ENCODE peak calls at places on chromosomes 3 and 15, in six cellular contexts. One of them, this sample, is unnamed.

GRCh38 chr3:197083486-197083885 is 53.9 kb upstream of the MELTF start:
- DNase-seq in H9: no peak
- DNase-seq in mesenchymal stem cell: peak; percentile 73
- DNase-seq in IMR-90: peak; percentile 88
- DNase-seq in trophoblast cell: no peak
- DNase-seq in H1: no peak
- DNase-seq in this sample: no peak

GRCh38 chr15:75672111-75672602 is 24.4 kb downstream of the SNX33 start:
- DNase-seq in H9: no peak
- DNase-seq in mesenchymal stem cell: no peak
- DNase-seq in IMR-90: no peak
- DNase-seq in trophoblast cell: no peak
- DNase-seq in H1: no peak
- DNase-seq in this sample: no peak

GRCh38 chr3:138434875-138435772 is 708 bp downstream of the ESYT3 start:
- DNase-seq in H9: peak; percentile 47
- DNase-seq in mesenchymal stem cell: no peak
- DNase-seq in IMR-90: no peak
- DNase-seq in trophoblast cell: peak; percentile 61
- DNase-seq in H1: no peak
- DNase-seq in this sample: no peak

GRCh38 chr3:120429921-120430361 is 20.9 kb downstream of the FSTL1 start:
- DNase-seq in H9: no peak
- DNase-seq in mesenchymal stem cell: peak; percentile 70
- DNase-seq in IMR-90: peak; percentile 78
- DNase-seq in trophoblast cell: no peak
- DNase-seq in H1: no peak
- DNase-seq in this sample: no peak

GRCh38 chr3:38361496-38361895 is 14.9 kb downstream of the XYLB start:
- DNase-seq in H9: no peak
- DNase-seq in mesenchymal stem cell: no peak
- DNase-seq in IMR-90: no peak
- DNase-seq in trophoblast cell: no peak
- DNase-seq in H1: no peak
- DNase-seq in this sample: no peak

GRCh38 chr15:37015025-37015424 is 85.3 kb downstream of the MEIS2 start:
- DNase-seq in H9: no peak
- DNase-seq in mesenchymal stem cell: peak; percentile 55
- DNase-seq in IMR-90: no peak
- DNase-seq in trophoblast cell: peak; percentile 96
- DNase-seq in H1: no peak
- DNase-seq in this sample: no peak

GRCh38 chr3:193711964-193712598 is 119.1 kb downstream of the OPA1 start:
- DNase-seq in H9: no peak
- DNase-seq in mesenchymal stem cell: no peak
- DNase-seq in IMR-90: no peak
- DNase-seq in trophoblast cell: no peak
- DNase-seq in H1: no peak
- DNase-seq in this sample: peak; percentile 31

GRCh38 chr3:4820296-4821121 is 158.7 kb upstream of the BHLHE40 start:
- DNase-seq in H9: no peak
- DNase-seq in mesenchymal stem cell: no peak
- DNase-seq in IMR-90: no peak
- DNase-seq in trophoblast cell: no peak
- DNase-seq in H1: no peak
- DNase-seq in this sample: no peak

GRCh38 chr15:60221356-60221755 is 176.4 kb downstream of the ANXA2 start:
- DNase-seq in H9: no peak
- DNase-seq in mesenchymal stem cell: no peak
- DNase-seq in IMR-90: no peak
- DNase-seq in trophoblast cell: no peak
- DNase-seq in H1: no peak
- DNase-seq in this sample: no peak

GRCh38 chr3:149955449-149955848 is 15.2 kb downstream of the PFN2 start:
- DNase-seq in H9: no peak
- DNase-seq in mesenchymal stem cell: peak; percentile 12
- DNase-seq in IMR-90: no peak
- DNase-seq in trophoblast cell: no peak
- DNase-seq in H1: no peak
- DNase-seq in this sample: no peak

GRCh38 chr3:48702320-48702921 is 14.6 kb downstream of the IP6K2 start:
- DNase-seq in H9: peak; percentile 45
- DNase-seq in mesenchymal stem cell: no peak
- DNase-seq in IMR-90: no peak
- DNase-seq in trophoblast cell: peak; percentile 29
- DNase-seq in H1: no peak
- DNase-seq in this sample: no peak

GRCh38 chr15:85587707-85588441 is 206.9 kb downstream of the KLHL25 start:
- DNase-seq in H9: no peak
- DNase-seq in mesenchymal stem cell: peak; percentile 57
- DNase-seq in IMR-90: peak; percentile 82
- DNase-seq in trophoblast cell: peak; percentile 44
- DNase-seq in H1: no peak
- DNase-seq in this sample: no peak

GRCh38 chr15:95511680-95512079 is 818.8 kb upstream of the NR2F2 start:
- DNase-seq in H9: no peak
- DNase-seq in mesenchymal stem cell: no peak
- DNase-seq in IMR-90: peak; percentile 52
- DNase-seq in trophoblast cell: no peak
- DNase-seq in H1: no peak
- DNase-seq in this sample: no peak

GRCh38 chr3:117278424-117279190 is 569.0 kb downstream of the TUSC7 start:
- DNase-seq in H9: no peak
- DNase-seq in mesenchymal stem cell: peak; percentile 9
- DNase-seq in IMR-90: peak; percentile 33
- DNase-seq in trophoblast cell: no peak
- DNase-seq in H1: no peak
- DNase-seq in this sample: no peak

GRCh38 chr3:110293660-110294059 is 778.0 kb upstream of the NECTIN3 start:
- DNase-seq in H9: no peak
- DNase-seq in mesenchymal stem cell: no peak
- DNase-seq in IMR-90: peak; percentile 37
- DNase-seq in trophoblast cell: no peak
- DNase-seq in H1: no peak
- DNase-seq in this sample: no peak

GRCh38 chr3:5250467-5251195 is 63.1 kb downstream of the EDEM1 start:
- DNase-seq in H9: no peak
- DNase-seq in mesenchymal stem cell: no peak
- DNase-seq in IMR-90: no peak
- DNase-seq in trophoblast cell: no peak
- DNase-seq in H1: no peak
- DNase-seq in this sample: no peak

GRCh38 chr15:69164807-69165636 is 4.6 kb downstream of the GLCE start:
- DNase-seq in H9: no peak
- DNase-seq in mesenchymal stem cell: peak; percentile 77
- DNase-seq in IMR-90: peak; percentile 88
- DNase-seq in trophoblast cell: no peak
- DNase-seq in H1: no peak
- DNase-seq in this sample: no peak

GRCh38 chr3:16589867-16590624 is 15.2 kb downstream of the DAZL start:
- DNase-seq in H9: no peak
- DNase-seq in mesenchymal stem cell: no peak
- DNase-seq in IMR-90: no peak
- DNase-seq in trophoblast cell: no peak
- DNase-seq in H1: no peak
- DNase-seq in this sample: no peak

GRCh38 chr3:29064085-29064484 is 216.8 kb upstream of the RBMS3 start:
- DNase-seq in H9: no peak
- DNase-seq in mesenchymal stem cell: peak; percentile 63
- DNase-seq in IMR-90: peak; percentile 80
- DNase-seq in trophoblast cell: no peak
- DNase-seq in H1: no peak
- DNase-seq in this sample: no peak

GRCh38 chr3:185653949-185654757 is 68.1 kb downstream of the SENP2 start:
- DNase-seq in H9: no peak
- DNase-seq in mesenchymal stem cell: no peak
- DNase-seq in IMR-90: no peak
- DNase-seq in trophoblast cell: peak; percentile 84
- DNase-seq in H1: no peak
- DNase-seq in this sample: no peak
- H3K14ac ChIP-seq in H9: no peak overlapping the region
- H3K14ac ChIP-seq in mesenchymal stem cell: no peak overlapping the region
- H3K14ac ChIP-seq in IMR-90: no peak overlapping the region
- H3K14ac ChIP-seq in trophoblast cell: no peak overlapping the region
- H3K14ac ChIP-seq in H1: no peak overlapping the region
- H3K14ac ChIP-seq in this sample: no peak overlapping the region

DNA sequence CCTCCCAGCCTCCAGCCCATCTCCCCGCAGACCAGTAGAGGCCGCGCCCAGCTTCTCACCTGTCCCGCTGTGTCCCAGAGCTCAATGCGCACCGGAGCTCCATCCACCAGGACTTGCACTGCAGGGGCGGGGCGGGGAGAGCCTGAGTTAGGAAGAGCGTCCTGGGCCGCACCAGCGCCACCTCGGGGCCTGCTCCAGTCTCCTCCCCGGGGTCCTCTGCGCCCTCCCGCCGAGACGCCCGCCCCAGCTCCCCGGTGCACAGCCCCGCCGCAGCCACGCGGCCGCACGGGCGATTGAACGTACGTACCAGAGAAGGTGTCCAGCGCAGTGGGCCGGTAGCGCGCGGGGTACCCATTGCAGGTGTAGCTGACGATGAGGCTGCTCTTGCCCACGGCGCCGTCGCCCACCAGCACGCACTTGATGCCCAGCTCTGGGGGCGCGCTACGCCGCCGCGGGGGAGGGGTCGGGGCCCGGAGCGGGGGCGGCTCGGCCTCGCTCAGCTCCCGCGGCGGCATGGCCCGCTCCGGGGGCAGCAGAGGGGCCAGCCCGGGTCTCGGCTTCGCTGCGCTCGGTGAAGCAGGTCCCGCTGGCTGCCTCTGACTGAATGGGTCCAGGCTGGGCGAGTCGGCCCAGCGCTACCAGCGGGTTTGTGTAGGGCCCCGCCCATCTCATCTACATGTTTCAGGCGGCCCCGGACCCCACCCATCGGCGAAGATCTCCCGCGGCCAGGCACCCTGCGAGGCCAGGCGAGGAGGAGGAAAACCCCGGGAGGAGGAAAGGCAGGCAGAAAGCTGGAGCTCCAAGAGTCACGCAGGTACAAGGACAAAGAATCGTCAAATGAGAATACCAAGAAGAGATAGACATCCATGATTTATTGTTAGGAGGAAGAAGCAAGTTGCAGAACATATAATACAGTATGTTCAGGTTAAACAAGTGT is at the start of gene RHOV:
- DNase-seq in H9: peak; percentile 94
- DNase-seq in mesenchymal stem cell: peak; percentile 56
- DNase-seq in IMR-90: peak; percentile 29
- DNase-seq in trophoblast cell: peak; percentile 54
- DNase-seq in H1: peak; percentile 51
- DNase-seq in this sample: peak; percentile 48
- H3K14ac ChIP-seq in H9: peak within 1 kb of the TSS; percentile 23
- H3K14ac ChIP-seq in mesenchymal stem cell: no peak within 1 kb of the TSS
- H3K14ac ChIP-seq in IMR-90: no peak within 1 kb of the TSS
- H3K14ac ChIP-seq in trophoblast cell: no peak within 1 kb of the TSS
- H3K14ac ChIP-seq in H1: no peak within 1 kb of the TSS
- H3K14ac ChIP-seq in this sample: no peak within 1 kb of the TSS

GRCh38 chr3:161084277-161084676 is 20.9 kb downstream of the B3GALNT1 start:
- DNase-seq in H9: no peak
- DNase-seq in mesenchymal stem cell: no peak
- DNase-seq in IMR-90: no peak
- DNase-seq in trophoblast cell: no peak
- DNase-seq in H1: no peak
- DNase-seq in this sample: no peak

GRCh38 chr3:161083131-161083530 is 22.0 kb downstream of the B3GALNT1 start:
- DNase-seq in H9: no peak
- DNase-seq in mesenchymal stem cell: no peak
- DNase-seq in IMR-90: no peak
- DNase-seq in trophoblast cell: no peak
- DNase-seq in H1: no peak
- DNase-seq in this sample: no peak

DNA sequence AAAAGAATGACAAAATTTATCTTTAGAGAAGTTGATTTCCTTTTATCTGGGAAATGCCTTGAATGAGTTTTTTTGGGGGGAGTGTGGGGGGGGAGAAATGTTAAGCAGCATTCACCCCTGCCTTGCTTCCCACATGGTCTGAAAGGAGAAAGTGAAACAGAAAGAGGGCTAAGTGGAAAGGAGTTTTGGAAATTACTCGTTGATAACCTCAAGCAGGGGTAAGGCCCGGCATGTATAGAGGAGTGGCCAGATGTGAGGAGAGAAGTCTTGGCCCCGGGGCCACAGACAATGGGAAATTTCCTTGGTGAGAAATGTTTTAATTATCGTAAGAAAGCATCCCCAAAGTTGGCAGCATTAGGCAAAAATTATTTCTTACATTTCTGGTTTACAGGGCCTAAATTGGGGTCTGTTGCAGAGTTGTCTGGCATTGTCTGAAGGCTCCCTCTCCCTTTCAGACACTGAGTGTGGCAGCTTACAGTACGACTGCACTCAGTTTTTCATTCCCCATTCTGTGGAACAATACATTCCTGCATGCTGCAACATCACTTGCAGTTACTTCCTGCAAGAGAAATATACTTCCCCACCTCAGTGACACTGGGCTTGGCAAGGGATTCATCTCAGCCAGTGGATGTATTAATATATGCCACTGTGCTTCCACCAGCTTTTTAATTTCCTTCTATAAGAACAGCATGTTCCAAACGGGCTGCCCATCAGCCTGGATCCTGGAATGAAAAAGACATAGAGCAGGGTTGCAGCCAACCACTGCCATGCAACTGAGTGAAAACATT is 23.3 kb downstream of the B3GALNT1 start:
- DNase-seq in H9: no peak
- DNase-seq in mesenchymal stem cell: peak; percentile 22
- DNase-seq in IMR-90: no peak
- DNase-seq in trophoblast cell: no peak
- DNase-seq in H1: no peak
- DNase-seq in this sample: no peak
- H3K14ac ChIP-seq in H9: no peak overlapping the region
- H3K14ac ChIP-seq in mesenchymal stem cell: no peak overlapping the region
- H3K14ac ChIP-seq in IMR-90: no peak overlapping the region
- H3K14ac ChIP-seq in trophoblast cell: no peak overlapping the region
- H3K14ac ChIP-seq in H1: no peak overlapping the region
- H3K14ac ChIP-seq in this sample: no peak overlapping the region

GRCh38 chr3:168977696-168978374 is 685.7 kb downstream of the MECOM start:
- DNase-seq in H9: no peak
- DNase-seq in mesenchymal stem cell: no peak
- DNase-seq in IMR-90: peak; percentile 44
- DNase-seq in trophoblast cell: no peak
- DNase-seq in H1: no peak
- DNase-seq in this sample: no peak
- H3K14ac ChIP-seq in H9: no peak overlapping the region
- H3K14ac ChIP-seq in mesenchymal stem cell: no peak overlapping the region
- H3K14ac ChIP-seq in IMR-90: no peak overlapping the region
- H3K14ac ChIP-seq in trophoblast cell: no peak overlapping the region
- H3K14ac ChIP-seq in H1: no peak overlapping the region
- H3K14ac ChIP-seq in this sample: no peak overlapping the region

GRCh38 chr15:51793521-51793920 is 35.9 kb upstream of the TMOD3 start:
- DNase-seq in H9: no peak
- DNase-seq in mesenchymal stem cell: no peak
- DNase-seq in IMR-90: no peak
- DNase-seq in trophoblast cell: no peak
- DNase-seq in H1: no peak
- DNase-seq in this sample: no peak
- H3K14ac ChIP-seq in H9: no peak overlapping the region
- H3K14ac ChIP-seq in mesenchymal stem cell: no peak overlapping the region
- H3K14ac ChIP-seq in IMR-90: no peak overlapping the region
- H3K14ac ChIP-seq in trophoblast cell: no peak overlapping the region
- H3K14ac ChIP-seq in H1: no peak overlapping the region
- H3K14ac ChIP-seq in this sample: no peak overlapping the region

GRCh38 chr3:190314741-190315140 is 7.5 kb downstream of the CLDN1 start:
- DNase-seq in H9: no peak
- DNase-seq in mesenchymal stem cell: no peak
- DNase-seq in IMR-90: no peak
- DNase-seq in trophoblast cell: no peak
- DNase-seq in H1: no peak
- DNase-seq in this sample: no peak
- H3K14ac ChIP-seq in H9: no peak overlapping the region
- H3K14ac ChIP-seq in mesenchymal stem cell: no peak overlapping the region
- H3K14ac ChIP-seq in IMR-90: no peak overlapping the region
- H3K14ac ChIP-seq in trophoblast cell: no peak overlapping the region
- H3K14ac ChIP-seq in H1: no peak overlapping the region
- H3K14ac ChIP-seq in this sample: no peak overlapping the region

GRCh38 chr3:194732617-194733016 is 46.9 kb downstream of the FAM43A start:
- DNase-seq in H9: no peak
- DNase-seq in mesenchymal stem cell: peak; percentile 28
- DNase-seq in IMR-90: no peak
- DNase-seq in trophoblast cell: no peak
- DNase-seq in H1: no peak
- DNase-seq in this sample: no peak
- H3K14ac ChIP-seq in H9: no peak overlapping the region
- H3K14ac ChIP-seq in mesenchymal stem cell: no peak overlapping the region
- H3K14ac ChIP-seq in IMR-90: no peak overlapping the region
- H3K14ac ChIP-seq in trophoblast cell: no peak overlapping the region
- H3K14ac ChIP-seq in H1: no peak overlapping the region
- H3K14ac ChIP-seq in this sample: no peak overlapping the region

This sample was measured in neuronal stem cell.